ENCODE peak calls at places on chromosome 19, in six cellular contexts. X is HAP-1; P is CD8-positive, alpha-beta T cell; B is transverse colon; Q is kidney; I is mucosa of descending colon. D is an unnamed sample.

GRCh38 chr19:44653977-44654784 is 10.5 kb downstream of the PVR start:
- DNase-seq in X (no peak), P (peak; percentile 72), B (peak; percentile 81), Q (peak; percentile 89), I (peak; percentile 86), D (peak; percentile 82)

GRCh38 chr19:43316591-43317319 is 36.7 kb upstream of the CD177 start:
- DNase-seq in X (peak; percentile 19), P (no peak), B (peak; percentile 26), Q (no peak), I (no peak), D (no peak)

GRCh38 chr19:38793186-38793585 is 4.2 kb downstream of the LGALS7B start:
- DNase-seq in X (no peak), P (no peak), B (no peak), Q (no peak), I (no peak), D (no peak)

GRCh38 chr19:31678421-31678820 is 329.2 kb upstream of the TSHZ3 start:
- DNase-seq in X (no peak), P (no peak), B (no peak), Q (no peak), I (no peak), D (no peak)

GRCh38 chr19:38660724-38661123 is 13.3 kb downstream of the ACTN4 start:
- DNase-seq in X (no peak), P (no peak), B (no peak), Q (no peak), I (no peak), D (no peak)

GRCh38 chr19:50912727-50913716 is 1.8 kb upstream of the KLK4 start:
- DNase-seq in X (no peak), P (no peak), B (no peak), Q (no peak), I (no peak), D (no peak)

GRCh38 chr19:6739884-6740588 is 556 bp downstream of the TRIP10 start:
- DNase-seq in X (no peak), P (no peak), B (peak; percentile 54), Q (no peak), I (peak; percentile 65), D (peak; percentile 50)

GRCh38 chr19:30522359-30522758 is 150.2 kb downstream of the ZNF536 start:
- DNase-seq in X (peak; percentile 72), P (no peak), B (no peak), Q (no peak), I (no peak), D (no peak)

GRCh38 chr19:37907735-37908066 is 693 bp downstream of the SIPA1L3 start:
- DNase-seq in X (no peak), P (no peak), B (no peak), Q (no peak), I (no peak), D (no peak)

GRCh38 chr19:1230585-1231489 is 7.0 kb downstream of the CBARP start:
- DNase-seq in X (no peak), P (no peak), B (no peak), Q (no peak), I (no peak), D (no peak)

GRCh38 chr19:53621885-53622710 is 9.7 kb upstream of the DPRX start:
- DNase-seq in X (no peak), P (no peak), B (no peak), Q (no peak), I (no peak), D (no peak)

DNA sequence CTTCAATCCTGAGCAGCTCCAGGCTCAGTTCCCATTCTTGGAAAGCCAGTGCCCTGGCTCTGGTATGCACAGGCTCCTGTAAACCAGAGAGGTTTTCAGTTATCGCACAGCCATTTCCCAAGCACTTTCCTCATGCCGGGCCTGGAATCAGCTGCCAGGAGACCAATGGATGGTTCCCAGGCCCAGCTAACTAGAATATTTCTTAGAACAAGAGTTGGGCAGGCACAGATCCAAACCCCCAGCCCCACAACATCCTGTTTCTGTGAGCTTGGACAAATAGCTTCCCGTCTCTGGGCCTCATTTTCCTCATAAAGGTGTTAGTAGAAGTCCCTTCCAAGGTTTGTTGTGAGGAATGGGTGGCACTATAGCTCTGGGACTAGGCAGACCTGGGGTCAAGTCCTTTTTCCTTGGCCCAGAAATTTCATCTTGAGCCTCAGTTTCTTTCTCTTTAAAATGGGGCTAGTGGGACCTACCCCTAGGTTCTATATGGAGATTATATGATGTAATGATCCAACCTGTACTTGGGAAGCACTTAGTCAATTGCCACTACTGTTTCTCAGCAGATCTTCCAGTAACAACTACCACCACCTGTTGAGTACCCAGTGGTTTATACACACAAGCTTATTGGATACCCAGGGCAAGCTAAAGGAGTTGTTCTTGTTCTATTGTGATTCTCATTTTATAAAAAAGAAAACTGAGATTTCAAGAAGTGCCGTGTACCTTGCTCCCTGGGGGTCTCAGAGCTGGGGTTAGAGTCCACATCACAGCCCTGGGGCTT is 5.1 kb upstream of the CCDC97 start:
- DNase-seq in X (no peak), P (no peak), B (no peak), Q (no peak), I (no peak), D (no peak)
- H3K36me3 ChIP-seq in X (peaks cover 80% of the 10 kb centered on the region), P (peaks cover 30% of the 10 kb centered on the region), B (no peaks in the 10 kb centered on the region), Q (peaks cover 43% of the 10 kb centered on the region), I (peaks cover 7% of the 10 kb centered on the region), D (peaks cover 23% of the 10 kb centered on the region)

DNA sequence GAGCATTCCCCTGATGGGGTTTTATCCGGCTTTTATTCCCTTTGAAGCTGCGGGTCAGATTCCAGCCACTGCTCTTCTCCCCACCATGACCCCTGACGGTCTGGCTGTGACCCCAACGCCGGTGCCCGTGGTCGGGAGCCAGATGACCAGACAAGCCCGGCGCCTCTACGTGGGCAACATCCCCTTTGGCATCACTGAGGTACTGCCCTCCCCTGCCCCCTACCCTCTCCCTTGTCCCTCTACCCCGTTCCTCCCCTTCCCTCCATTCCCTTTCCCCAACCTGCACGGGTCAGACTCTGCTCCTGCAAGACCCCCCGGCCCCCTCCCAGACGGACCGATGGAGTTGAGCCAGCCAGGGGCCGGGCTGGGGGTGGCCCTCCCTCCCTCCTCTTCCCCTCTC is 6.2 kb downstream of the U2AF2 start:
- DNase-seq in X (no peak), P (no peak), B (no peak), Q (peak; percentile 70), I (no peak), D (no peak)
- H3K36me3 ChIP-seq in X (peaks cover 72% of the 10 kb centered on the region), P (peaks cover 58% of the 10 kb centered on the region), B (peaks cover 4% of the 10 kb centered on the region), Q (peaks cover 26% of the 10 kb centered on the region), I (peaks cover 20% of the 10 kb centered on the region), D (peaks cover 42% of the 10 kb centered on the region)

DNA sequence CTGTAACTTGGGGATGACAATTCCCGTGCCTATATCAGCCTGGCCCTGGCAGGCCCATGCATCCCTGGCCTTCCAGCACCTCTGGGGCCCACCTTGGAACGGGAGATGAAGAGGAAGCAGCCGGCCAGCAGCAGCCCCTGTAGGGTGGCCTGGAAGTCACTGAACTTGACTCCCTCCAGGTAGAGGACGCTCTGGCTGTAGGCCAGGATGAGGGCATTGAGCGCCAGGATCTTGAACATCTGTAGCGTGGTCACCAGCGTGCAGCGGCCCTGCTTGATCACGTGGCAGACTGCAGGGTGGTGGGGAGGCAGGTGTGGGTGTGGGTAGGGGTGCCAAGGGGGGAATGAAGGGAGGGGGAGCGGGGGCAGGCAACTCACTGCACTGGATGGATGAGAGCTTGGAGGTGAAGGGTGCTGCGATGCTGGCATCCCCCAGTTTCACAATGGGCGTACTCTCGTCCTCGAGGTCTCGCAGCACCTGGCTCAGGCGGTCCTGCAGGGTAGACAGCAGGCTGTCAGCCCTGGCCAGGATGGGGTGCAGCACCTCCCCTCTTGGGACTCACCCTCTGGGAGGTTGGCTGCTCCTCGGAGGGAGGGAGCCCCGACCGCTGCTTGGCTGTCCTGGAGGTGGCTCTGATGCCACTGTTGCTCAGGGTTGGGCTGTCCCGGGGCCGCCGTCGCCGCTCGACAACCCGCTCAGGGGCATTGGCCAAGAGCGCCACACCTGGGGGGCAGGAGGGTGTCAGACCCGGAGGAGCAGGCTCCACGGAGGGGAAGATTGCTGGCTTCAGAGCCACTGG is 3.8 kb upstream of the GMIP start:
- DNase-seq in X (no peak), P (no peak), B (no peak), Q (no peak), I (no peak), D (no peak)
- H3K36me3 ChIP-seq in X (peaks cover 64% of the 10 kb centered on the region), P (peaks cover 36% of the 10 kb centered on the region), B (no peaks in the 10 kb centered on the region), Q (peaks cover 18% of the 10 kb centered on the region), I (no peaks in the 10 kb centered on the region), D (peaks cover 34% of the 10 kb centered on the region)

DNA sequence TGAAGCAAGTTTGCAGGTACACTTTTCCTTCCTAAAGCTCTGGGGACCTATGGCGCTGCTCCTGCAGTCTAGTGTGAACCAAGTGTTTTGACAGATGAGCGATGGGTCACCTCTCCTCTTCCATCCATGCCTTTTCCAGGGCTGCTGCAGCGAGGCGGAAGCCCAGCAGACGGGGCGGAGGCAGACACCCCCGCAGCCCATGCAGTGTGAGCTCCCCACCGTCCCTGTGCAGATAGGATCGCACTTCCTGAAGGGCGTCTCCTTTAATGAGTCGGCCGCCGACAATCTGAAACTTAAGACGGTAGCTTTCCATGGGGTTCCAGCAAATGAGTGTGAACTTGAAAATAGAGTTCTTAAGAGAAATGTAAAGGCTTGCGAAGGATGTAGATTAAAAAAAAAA is 37.1 kb upstream of the GPI start:
- DNase-seq in X (no peak), P (no peak), B (no peak), Q (no peak), I (no peak), D (no peak)
- H3K36me3 ChIP-seq in X (peaks cover 6% of the 10 kb centered on the region), P (peaks cover 46% of the 10 kb centered on the region), B (no peaks in the 10 kb centered on the region), Q (peaks cover 15% of the 10 kb centered on the region), I (no peaks in the 10 kb centered on the region), D (peaks cover 21% of the 10 kb centered on the region)

DNA sequence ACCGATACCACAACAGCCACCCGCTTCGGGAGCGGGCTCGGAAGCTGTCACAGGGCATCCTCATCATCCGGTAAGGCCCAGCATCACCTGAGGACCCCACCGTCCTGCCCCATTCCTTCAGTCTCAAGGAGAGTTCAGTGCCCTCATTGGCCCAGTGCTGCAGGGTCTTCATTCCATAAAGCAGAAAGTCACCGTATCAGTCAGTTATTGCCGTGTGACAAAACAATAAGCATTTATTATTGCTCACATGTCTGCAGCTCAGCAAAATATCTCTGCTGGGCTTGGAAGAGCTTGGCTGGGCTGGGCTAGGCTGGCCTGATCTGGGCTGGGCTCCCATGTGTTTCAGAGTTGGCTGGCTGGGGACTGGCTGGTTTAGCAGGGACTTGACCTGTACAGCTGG is 8.1 kb upstream of the MRI1 start:
- DNase-seq in X (no peak), P (no peak), B (no peak), Q (no peak), I (no peak), D (no peak)
- H3K36me3 ChIP-seq in X (peaks cover 77% of the 10 kb centered on the region), P (peaks cover 27% of the 10 kb centered on the region), B (no peaks in the 10 kb centered on the region), Q (peaks cover 27% of the 10 kb centered on the region), I (no peaks in the 10 kb centered on the region), D (peaks cover 29% of the 10 kb centered on the region)

DNA sequence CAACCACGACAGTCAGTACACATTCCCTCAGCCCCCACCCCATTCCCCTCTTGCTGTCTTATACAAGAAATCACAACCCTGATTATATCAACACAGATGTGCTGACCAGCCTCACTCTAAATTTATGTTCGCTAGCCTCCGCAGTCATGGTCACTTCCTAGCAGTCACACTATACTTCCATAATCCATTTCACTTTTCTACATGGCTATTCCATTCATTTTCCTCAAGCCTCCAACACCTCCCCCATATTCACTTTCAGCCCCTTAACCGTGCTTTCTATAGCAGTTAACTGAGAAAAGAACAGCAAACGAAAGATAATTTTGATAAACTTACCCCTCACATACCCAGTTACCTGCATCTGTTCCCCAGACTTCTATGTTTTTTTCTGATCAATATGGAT is 8.4 kb downstream of the LSM14A start:
- DNase-seq in X (no peak), P (no peak), B (no peak), Q (no peak), I (no peak), D (no peak)
- H3K36me3 ChIP-seq in X (peaks cover 10% of the 10 kb centered on the region), P (peaks cover 4% of the 10 kb centered on the region), B (no peaks in the 10 kb centered on the region), Q (no peaks in the 10 kb centered on the region), I (no peaks in the 10 kb centered on the region), D (no peaks in the 10 kb centered on the region)